ENCODE peak calls at places on chromosome 2, in nine cellular contexts. U is HFFc6, N is fibroblast of the conjunctiva, D is pons, A is EL, Q is T follicular helper cell, J is heart left ventricle, P is HTR-8/SVneo, W is NCI-H1417. T is an unnamed sample.

GRCh38 chr2:68722712-68723111 is 11.9 kb upstream of the ARHGAP25 start:
- DNase-seq in N (no peak), W (no peak), D (no peak), Q (no peak), A (no peak), P (no peak), J (no peak), U (no peak), T (no peak)

GRCh38 chr2:169336677-169337076 is 25.7 kb downstream of the LRP2 start:
- DNase-seq in A (no peak), J (no peak), D (no peak), W (no peak), U (no peak), N (no peak), Q (no peak), P (no peak), T (no peak)

GRCh38 chr2:116776556-116776955 is 1037.9 kb upstream of the DDX18 start:
- DNase-seq in W (no peak), P (no peak), Q (no peak), A (no peak), U (no peak), D (no peak), N (no peak), J (no peak), T (no peak)

GRCh38 chr2:150267651-150268415 is 219.6 kb downstream of the RND3 start:
- DNase-seq in J (no peak), P (no peak), D (no peak), U (no peak), A (no peak), W (no peak), Q (no peak), N (no peak), T (no peak)

GRCh38 chr2:241595600-241596140 is 37.1 kb downstream of the BOK start:
- DNase-seq in W (no peak), N (no peak), D (no peak), U (no peak), J (no peak), A (no peak), Q (no peak), P (peak; percentile 31), T (no peak)

GRCh38 chr2:201643216-201643651 is at the start of gene TMEM237:
- DNase-seq in W (peak; percentile 85), J (peak; percentile 56), P (peak; percentile 52), Q (peak; percentile 44), D (peak; percentile 17), A (peak; percentile 54), N (no peak), U (no peak), T (peak; percentile 67)

GRCh38 chr2:10873171-10873570 is 38.6 kb upstream of the KCNF1 start:
- DNase-seq in W (no peak), J (no peak), N (no peak), P (no peak), A (no peak), U (no peak), D (no peak), Q (no peak), T (no peak)

GRCh38 chr2:89763581-89764485 is 1072.4 kb downstream of the RPIA start:
- DNase-seq in W (no peak), A (no peak), D (no peak), P (no peak), U (no peak), J (no peak), Q (no peak), N (no peak), T (no peak)

GRCh38 chr2:198326431-198326830 is 522.0 kb downstream of the PLCL1 start:
- DNase-seq in N (no peak), J (no peak), D (no peak), W (no peak), P (no peak), A (no peak), U (no peak), Q (no peak), T (no peak)

GRCh38 chr2:161426788-161427412 is 10.8 kb downstream of the TBR1 start:
- DNase-seq in Q (no peak), P (no peak), D (peak; percentile 6), A (no peak), N (no peak), W (no peak), U (peak; percentile 9), J (no peak), T (no peak)

GRCh38 chr2:64212346-64212745 is 68.1 kb upstream of the PELI1 start:
- DNase-seq in U (no peak), Q (no peak), N (no peak), P (no peak), A (peak; percentile 78), D (peak; percentile 58), W (no peak), J (no peak), T (no peak)

GRCh38 chr2:188314314-188315054 is 22.8 kb downstream of the GULP1 start:
- DNase-seq in A (peak; percentile 55), P (no peak), Q (no peak), J (no peak), W (no peak), U (peak; percentile 57), D (no peak), N (no peak), T (no peak)

GRCh38 chr2:71536311-71536710 is 83.0 kb downstream of the DYSF start:
- DNase-seq in J (no peak), D (no peak), A (no peak), U (peak; percentile 82), W (no peak), N (no peak), P (no peak), Q (no peak), T (no peak)

GRCh38 chr2:39938035-39938835 is 159.2 kb upstream of the THUMPD2 start:
- DNase-seq in P (peak; percentile 30), U (peak; percentile 90), N (no peak), J (no peak), D (no peak), Q (no peak), W (no peak), A (peak; percentile 86), T (no peak)

GRCh38 chr2:73851274-73851673 is 22.5 kb downstream of the STAMBP start:
- DNase-seq in P (no peak), U (no peak), N (no peak), W (no peak), D (no peak), Q (no peak), J (no peak), A (no peak), T (no peak)

GRCh38 chr2:200795044-200795443 is 16.7 kb upstream of the BZW1 start:
- DNase-seq in Q (no peak), U (no peak), D (no peak), W (no peak), P (no peak), A (no peak), N (no peak), J (no peak), T (peak; percentile 54)

GRCh38 chr2:38075436-38076249 is at the start of gene CYP1B1:
- DNase-seq in Q (no peak), N (no peak), A (no peak), D (no peak), W (no peak), U (no peak), J (peak; percentile 42), P (no peak), T (no peak)

GRCh38 chr2:240392948-240393830 is 42.3 kb upstream of the GPC1 start:
- DNase-seq in W (no peak), A (no peak), D (no peak), P (no peak), N (no peak), U (no peak), J (peak; percentile 2), Q (no peak), T (no peak)

GRCh38 chr2:161146209-161146775 is 13.9 kb upstream of the TANK start:
- DNase-seq in A (no peak), J (no peak), Q (no peak), P (no peak), W (no peak), U (no peak), D (no peak), N (no peak), T (no peak)

GRCh38 chr2:172726172-172726735 is 9.4 kb upstream of the RAPGEF4 start:
- DNase-seq in P (no peak), N (no peak), D (no peak), U (no peak), A (no peak), W (no peak), J (no peak), Q (no peak), T (no peak)

GRCh38 chr2:80281083-80281482 is 23.5 kb downstream of the LRRTM1 start:
- DNase-seq in Q (no peak), W (no peak), D (no peak), J (no peak), U (no peak), P (no peak), N (no peak), A (no peak), T (no peak)

GRCh38 chr2:214575030-214575949 is 164.4 kb downstream of the VWC2L start:
- DNase-seq in U (no peak), W (no peak), A (peak; percentile 16), J (no peak), N (no peak), Q (no peak), P (no peak), D (peak; percentile 98), T (no peak)

GRCh38 chr2:162482463-162482862 is 138.5 kb downstream of the GCA start:
- DNase-seq in Q (no peak), N (no peak), U (no peak), A (no peak), J (no peak), D (no peak), P (no peak), W (no peak), T (no peak)

GRCh38 chr2:232927793-232928563 is 57.9 kb downstream of the SNORC start:
- DNase-seq in U (no peak), D (no peak), W (peak; percentile 63), A (no peak), Q (no peak), J (no peak), N (no peak), P (peak; percentile 30), T (peak; percentile 59)

GRCh38 chr2:189614585-189614984 is 34.0 kb upstream of the SLC40A1 start:
- DNase-seq in A (no peak), P (no peak), D (no peak), W (no peak), Q (no peak), N (no peak), U (no peak), J (no peak), T (no peak)

GRCh38 chr2:85668009-85668856 is at the start of gene SFTPB:
- DNase-seq in J (no peak), U (no peak), D (no peak), N (no peak), A (no peak), P (no peak), Q (no peak), W (peak; percentile 35), T (no peak)

GRCh38 chr2:129296401-129297343 is 682.8 kb upstream of the RAB6C start:
- DNase-seq in N (no peak), P (no peak), U (no peak), J (no peak), Q (no peak), W (no peak), A (no peak), D (peak; percentile 65), T (no peak)

GRCh38 chr2:181891966-181892794 is 650 bp downstream of the ITPRID2 start:
- DNase-seq in W (peak; percentile 91), D (peak; percentile 75), U (peak; percentile 48), J (peak; percentile 70), Q (peak; percentile 23), N (no peak), P (peak; percentile 27), A (peak; percentile 76), T (peak; percentile 27)

GRCh38 chr2:204550738-204551137 is 5.5 kb downstream of the PARD3B start:
- DNase-seq in Q (no peak), A (peak; percentile 83), D (no peak), N (peak; percentile 22), P (no peak), W (no peak), J (no peak), U (peak; percentile 93), T (no peak)

GRCh38 chr2:27901219-27901618 is 10.7 kb downstream of the BABAM2 start:
- DNase-seq in W (no peak), J (no peak), N (no peak), Q (no peak), U (no peak), P (no peak), A (peak; percentile 31), D (no peak), T (no peak)

GRCh38 chr2:73839653-73840411 is 11.1 kb downstream of the STAMBP start:
- DNase-seq in J (no peak), P (no peak), N (no peak), W (no peak), U (no peak), A (peak; percentile 27), D (peak; percentile 42), Q (no peak), T (no peak)